ENCODE peak calls at places on chromosome 11, in five cellular contexts. C, H, I, O and G are unnamed samples.

GRCh38 chr11:44792171-44792570 is 65.4 kb downstream of the TSPAN18 start:
- DNase-seq in C (no peak), H (no peak), O (no peak), I (no peak), G (no peak)

GRCh38 chr11:8832571-8833260 is 78.3 kb upstream of the AKIP1 start:
- DNase-seq in O (no peak), H (no peak), I (peak), C (peak), G (no peak)

GRCh38 chr11:3939211-3939610 is 83.7 kb downstream of the STIM1 start:
- DNase-seq in C (peak), I (no peak), H (peak), O (no peak), G (peak)

GRCh38 chr11:9385288-9385902 is 943 bp downstream of the IPO7 start:
- DNase-seq in I (no peak), C (no peak), H (no peak), O (no peak), G (no peak)

GRCh38 chr11:59216654-59217640 is 4.2 kb upstream of the MPEG1 start:
- DNase-seq in C (peak), H (peak), O (no peak), I (peak), G (no peak)

GRCh38 chr11:23990346-23990745 is 506.5 kb upstream of the LUZP2 start:
- DNase-seq in I (no peak), O (no peak), C (peak), H (no peak), G (no peak)

GRCh38 chr11:61377461-61378160 is 14.8 kb upstream of the TMEM216 start:
- DNase-seq in C (peak), I (no peak), H (no peak), O (no peak), G (no peak)

GRCh38 chr11:124893781-124894401 is 3.8 kb downstream of the ROBO4 start:
- DNase-seq in O (no peak), C (no peak), I (no peak), H (no peak), G (no peak)

GRCh38 chr11:68843703-68844312 is 2.1 kb upstream of the CPT1A start:
- DNase-seq in I (peak), C (no peak), O (no peak), H (no peak), G (no peak)

GRCh38 chr11:57396744-57397143 is 6.3 kb upstream of the PRG2 start:
- DNase-seq in O (no peak), C (no peak), H (no peak), I (no peak), G (no peak)

GRCh38 chr11:76665172-76665571 is 5.4 kb downstream of the LRRC32 start:
- DNase-seq in C (no peak), H (no peak), I (no peak), O (no peak), G (no peak)

GRCh38 chr11:64339754-64340408 is at the start of gene CCDC88B:
- DNase-seq in O (no peak), C (no peak), I (peak), H (no peak), G (no peak)

GRCh38 chr11:60890696-60891095 is 15.7 kb downstream of the PRPF19 start:
- DNase-seq in C (no peak), H (no peak), I (no peak), O (no peak), G (no peak)

GRCh38 chr11:65505434-65506315 is 6.8 kb downstream of the MALAT1 start:
- DNase-seq in C (peak), I (no peak), H (no peak), O (no peak), G (no peak)

GRCh38 chr11:76577199-76577920 is 93.2 kb downstream of the LRRC32 start:
- DNase-seq in I (no peak), C (peak), O (no peak), H (peak), G (no peak)

GRCh38 chr11:9070740-9071476 is 20.5 kb downstream of the SCUBE2 start:
- DNase-seq in C (no peak), O (no peak), H (no peak), I (no peak), G (no peak)

GRCh38 chr11:13208921-13209320 is 68.7 kb upstream of the BMAL1 start:
- DNase-seq in O (no peak), C (peak), I (no peak), H (no peak), G (no peak)

GRCh38 chr11:64723907-64724862 is 1.2 kb upstream of the NRXN2 start:
- DNase-seq in I (no peak), H (no peak), C (no peak), O (no peak), G (no peak)

GRCh38 chr11:95245038-95245437 is 14.0 kb upstream of the SESN3 start:
- DNase-seq in I (no peak), C (peak), O (no peak), H (peak), G (no peak)

GRCh38 chr11:20099527-20099926 is 60.7 kb downstream of the DBX1 start:
- DNase-seq in C (no peak), I (no peak), H (no peak), O (no peak), G (no peak)

GRCh38 chr11:17476317-17477083 is at the start of gene ABCC8:
- DNase-seq in H (no peak), I (no peak), O (peak), C (no peak), G (no peak)

GRCh38 chr11:2459796-2460531 is 15.2 kb downstream of the KCNQ1 start:
- DNase-seq in I (no peak), O (no peak), C (no peak), H (no peak), G (no peak)

GRCh38 chr11:74860743-74861142 is 88.1 kb downstream of the XRRA1 start:
- DNase-seq in O (no peak), C (no peak), H (no peak), I (no peak), G (no peak)

GRCh38 chr11:67032830-67033555 is 10.1 kb downstream of the SYT12 start:
- DNase-seq in H (peak), O (no peak), C (peak), I (no peak), G (peak)

GRCh38 chr11:98728421-98728820 is 292.3 kb upstream of the CNTN5 start:
- DNase-seq in I (no peak), C (no peak), O (no peak), H (no peak), G (no peak)